ENCODE peak calls at places on chromosomes 7 and 10, in four cellular contexts. One of them, this sample, is unnamed.

GRCh38 chr10:16765532-16766365 is 51.5 kb downstream of the RSU1 start:
- DNase-seq in K562: peak
- DNase-seq in IMR-90: no peak
- DNase-seq in H1: no peak
- DNase-seq in this sample: no peak

GRCh38 chr7:13898957-13899670 is 90.4 kb downstream of the ETV1 start:
- DNase-seq in K562: no peak
- DNase-seq in IMR-90: no peak
- DNase-seq in H1: no peak
- DNase-seq in this sample: no peak

GRCh38 chr7:84112771-84113170 is 81.8 kb downstream of the SEMA3A start:
- DNase-seq in K562: no peak
- DNase-seq in IMR-90: no peak
- DNase-seq in H1: no peak
- DNase-seq in this sample: no peak

GRCh38 chr10:133021963-133022783 is 65.6 kb upstream of the ADGRA1 start:
- DNase-seq in K562: no peak
- DNase-seq in IMR-90: no peak
- DNase-seq in H1: no peak
- DNase-seq in this sample: no peak

GRCh38 chr7:81308643-81309354 is 389.9 kb upstream of the SEMA3C start:
- DNase-seq in K562: no peak
- DNase-seq in IMR-90: peak
- DNase-seq in H1: no peak
- DNase-seq in this sample: no peak

GRCh38 chr10:74586088-74586585 is 240.3 kb upstream of the KAT6B start:
- DNase-seq in K562: peak
- DNase-seq in IMR-90: peak
- DNase-seq in H1: no peak
- DNase-seq in this sample: peak

GRCh38 chr7:45626441-45627430 is 52.6 kb downstream of the ADCY1 start:
- DNase-seq in K562: no peak
- DNase-seq in IMR-90: no peak
- DNase-seq in H1: no peak
- DNase-seq in this sample: no peak

GRCh38 chr7:157089100-157089510 is 49.6 kb upstream of the UBE3C start:
- DNase-seq in K562: peak
- DNase-seq in IMR-90: no peak
- DNase-seq in H1: no peak
- DNase-seq in this sample: no peak

GRCh38 chr10:60734226-60734625 is 44.1 kb upstream of the CDK1 start:
- DNase-seq in K562: no peak
- DNase-seq in IMR-90: no peak
- DNase-seq in H1: no peak
- DNase-seq in this sample: no peak

GRCh38 chr10:101562231-101562630 is 25.8 kb downstream of the POLL start:
- DNase-seq in K562: no peak
- DNase-seq in IMR-90: no peak
- DNase-seq in H1: no peak
- DNase-seq in this sample: no peak

GRCh38 chr10:74988055-74988773 is 123.2 kb upstream of the SAMD8 start:
- DNase-seq in K562: no peak
- DNase-seq in IMR-90: peak
- DNase-seq in H1: no peak
- DNase-seq in this sample: no peak

GRCh38 chr10:101055416-101055815 is 6.4 kb upstream of the KAZALD1 start:
- DNase-seq in K562: no peak
- DNase-seq in IMR-90: no peak
- DNase-seq in H1: no peak
- DNase-seq in this sample: no peak

GRCh38 chr7:128833148-128833938 is 3.1 kb downstream of the FLNC start:
- DNase-seq in K562: peak
- DNase-seq in IMR-90: peak
- DNase-seq in H1: no peak
- DNase-seq in this sample: no peak

GRCh38 chr10:79405995-79406515 is 39.4 kb downstream of the ZCCHC24 start:
- DNase-seq in K562: no peak
- DNase-seq in IMR-90: no peak
- DNase-seq in H1: no peak
- DNase-seq in this sample: no peak

GRCh38 chr10:91340613-91341362 is 69.4 kb upstream of the HECTD2 start:
- DNase-seq in K562: no peak
- DNase-seq in IMR-90: peak
- DNase-seq in H1: no peak
- DNase-seq in this sample: no peak

GRCh38 chr10:6402349-6402709 is 177.7 kb downstream of the PRKCQ start:
- DNase-seq in K562: no peak
- DNase-seq in IMR-90: no peak
- DNase-seq in H1: no peak
- DNase-seq in this sample: no peak

GRCh38 chr10:96512524-96512991 is 1.2 kb downstream of the TLL2 start:
- DNase-seq in K562: no peak
- DNase-seq in IMR-90: peak
- DNase-seq in H1: peak
- DNase-seq in this sample: no peak

GRCh38 chr7:85593355-85593754 is 406.5 kb upstream of the SEMA3D start:
- DNase-seq in K562: no peak
- DNase-seq in IMR-90: no peak
- DNase-seq in H1: no peak
- DNase-seq in this sample: no peak

GRCh38 chr7:93717217-93717900 is 142.8 kb upstream of the CALCR start:
- DNase-seq in K562: no peak
- DNase-seq in IMR-90: no peak
- DNase-seq in H1: no peak
- DNase-seq in this sample: no peak

GRCh38 chr10:70775679-70776454 is 9.3 kb downstream of the TBATA start:
- DNase-seq in K562: no peak
- DNase-seq in IMR-90: no peak
- DNase-seq in H1: no peak
- DNase-seq in this sample: no peak

GRCh38 chr7:26912351-26912750 is 48.0 kb upstream of the SKAP2 start:
- DNase-seq in K562: no peak
- DNase-seq in IMR-90: no peak
- DNase-seq in H1: no peak
- DNase-seq in this sample: no peak

GRCh38 chr10:119287613-119287991 is 80.2 kb downstream of the GRK5 start:
- DNase-seq in K562: no peak
- DNase-seq in IMR-90: no peak
- DNase-seq in H1: no peak
- DNase-seq in this sample: no peak

GRCh38 chr7:83684928-83685327 is 36.0 kb upstream of the SEMA3E start:
- DNase-seq in K562: no peak
- DNase-seq in IMR-90: no peak
- DNase-seq in H1: peak
- DNase-seq in this sample: no peak

GRCh38 chr7:39547336-39547735 is 18.9 kb upstream of the YAE1 start:
- DNase-seq in K562: no peak
- DNase-seq in IMR-90: no peak
- DNase-seq in H1: no peak
- DNase-seq in this sample: no peak

GRCh38 chr10:83603708-83604107 is 535.6 kb upstream of the GHITM start:
- DNase-seq in K562: no peak
- DNase-seq in IMR-90: no peak
- DNase-seq in H1: no peak
- DNase-seq in this sample: peak
- TF ChIP-seq CHD1 in K562: no peak
- TF ChIP-seq CHD1 in IMR-90: no peak
- TF ChIP-seq CHD1 in H1: no peak
- TF ChIP-seq CHD1 in this sample: no peak

DNA sequence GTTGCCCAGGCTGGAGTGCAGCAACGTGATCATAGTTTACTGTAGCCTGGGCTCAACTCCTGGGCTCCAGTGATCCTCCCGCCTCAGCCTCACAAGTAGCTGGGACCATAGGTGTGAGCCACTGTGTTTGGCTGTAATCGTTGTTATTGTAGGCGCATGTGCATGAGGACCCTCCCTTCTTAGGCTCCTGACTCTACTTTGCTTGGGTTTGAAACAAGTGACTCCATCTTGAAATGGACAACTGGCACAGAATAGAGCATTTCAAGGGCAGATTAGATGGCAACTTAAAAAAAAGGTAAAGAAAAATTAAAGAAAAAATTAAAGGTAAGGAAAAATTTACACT is 15.4 kb upstream of the GIMAP8 start:
- DNase-seq in K562: no peak
- DNase-seq in IMR-90: no peak
- DNase-seq in H1: no peak
- DNase-seq in this sample: no peak
- TF ChIP-seq CHD1 in K562: no peak
- TF ChIP-seq CHD1 in IMR-90: no peak
- TF ChIP-seq CHD1 in H1: no peak
- TF ChIP-seq CHD1 in this sample: no peak

GRCh38 chr10:28790146-28790545 is 112.8 kb downstream of the BAMBI start:
- DNase-seq in K562: no peak
- DNase-seq in IMR-90: no peak
- DNase-seq in H1: no peak
- DNase-seq in this sample: no peak

GRCh38 chr10:28788252-28788651 is 110.9 kb downstream of the BAMBI start:
- DNase-seq in K562: no peak
- DNase-seq in IMR-90: no peak
- DNase-seq in H1: no peak
- DNase-seq in this sample: peak

GRCh38 chr10:28793482-28793881 is 116.2 kb downstream of the BAMBI start:
- DNase-seq in K562: no peak
- DNase-seq in IMR-90: no peak
- DNase-seq in H1: no peak
- DNase-seq in this sample: no peak

GRCh38 chr10:28785018-28785417 is 107.7 kb downstream of the BAMBI start:
- DNase-seq in K562: peak
- DNase-seq in IMR-90: no peak
- DNase-seq in H1: no peak
- DNase-seq in this sample: no peak

GRCh38 chr10:28788767-28789166 is 111.4 kb downstream of the BAMBI start:
- DNase-seq in K562: no peak
- DNase-seq in IMR-90: no peak
- DNase-seq in H1: no peak
- DNase-seq in this sample: no peak
- TF ChIP-seq CHD1 in K562: no peak
- TF ChIP-seq CHD1 in IMR-90: no peak
- TF ChIP-seq CHD1 in H1: no peak
- TF ChIP-seq CHD1 in this sample: no peak

GRCh38 chr10:116689096-116689495 is 53.3 kb downstream of the HSPA12A start:
- DNase-seq in K562: no peak
- DNase-seq in IMR-90: no peak
- DNase-seq in H1: no peak
- DNase-seq in this sample: no peak

GRCh38 chr10:116686632-116687031 is 55.7 kb downstream of the HSPA12A start:
- DNase-seq in K562: no peak
- DNase-seq in IMR-90: no peak
- DNase-seq in H1: no peak
- DNase-seq in this sample: no peak

GRCh38 chr10:116689744-116690143 is 52.6 kb downstream of the HSPA12A start:
- DNase-seq in K562: no peak
- DNase-seq in IMR-90: no peak
- DNase-seq in H1: no peak
- DNase-seq in this sample: no peak

GRCh38 chr10:116687633-116688032 is 54.7 kb downstream of the HSPA12A start:
- DNase-seq in K562: no peak
- DNase-seq in IMR-90: no peak
- DNase-seq in H1: no peak
- DNase-seq in this sample: no peak

DNA sequence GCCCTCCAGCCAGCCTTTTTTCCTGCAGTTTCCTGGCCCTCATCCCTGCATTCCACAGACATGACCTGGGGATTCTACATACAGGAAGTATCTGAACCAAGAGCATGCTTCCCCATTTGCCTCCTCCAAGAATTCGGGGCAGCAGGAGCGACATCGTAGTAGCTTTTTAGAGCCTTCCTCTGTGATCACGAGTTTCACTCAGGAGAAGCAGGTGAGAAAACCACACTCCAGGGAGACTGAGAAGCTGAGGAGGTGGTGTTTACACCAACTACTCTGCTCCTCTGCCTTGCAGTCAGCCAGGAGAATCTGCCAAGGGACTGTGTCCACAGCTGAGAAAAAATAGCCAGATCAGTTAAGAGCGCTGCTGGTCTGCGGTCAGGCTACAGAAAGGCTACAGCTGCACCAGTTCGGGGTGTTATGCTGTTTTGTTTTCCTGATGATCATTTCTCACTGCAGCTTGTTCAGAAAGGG is 54.1 kb downstream of the HSPA12A start:
- DNase-seq in K562: no peak
- DNase-seq in IMR-90: peak
- DNase-seq in H1: no peak
- DNase-seq in this sample: no peak
- TF ChIP-seq CHD1 in K562: no peak
- TF ChIP-seq CHD1 in IMR-90: no peak
- TF ChIP-seq CHD1 in H1: no peak
- TF ChIP-seq CHD1 in this sample: no peak

DNA sequence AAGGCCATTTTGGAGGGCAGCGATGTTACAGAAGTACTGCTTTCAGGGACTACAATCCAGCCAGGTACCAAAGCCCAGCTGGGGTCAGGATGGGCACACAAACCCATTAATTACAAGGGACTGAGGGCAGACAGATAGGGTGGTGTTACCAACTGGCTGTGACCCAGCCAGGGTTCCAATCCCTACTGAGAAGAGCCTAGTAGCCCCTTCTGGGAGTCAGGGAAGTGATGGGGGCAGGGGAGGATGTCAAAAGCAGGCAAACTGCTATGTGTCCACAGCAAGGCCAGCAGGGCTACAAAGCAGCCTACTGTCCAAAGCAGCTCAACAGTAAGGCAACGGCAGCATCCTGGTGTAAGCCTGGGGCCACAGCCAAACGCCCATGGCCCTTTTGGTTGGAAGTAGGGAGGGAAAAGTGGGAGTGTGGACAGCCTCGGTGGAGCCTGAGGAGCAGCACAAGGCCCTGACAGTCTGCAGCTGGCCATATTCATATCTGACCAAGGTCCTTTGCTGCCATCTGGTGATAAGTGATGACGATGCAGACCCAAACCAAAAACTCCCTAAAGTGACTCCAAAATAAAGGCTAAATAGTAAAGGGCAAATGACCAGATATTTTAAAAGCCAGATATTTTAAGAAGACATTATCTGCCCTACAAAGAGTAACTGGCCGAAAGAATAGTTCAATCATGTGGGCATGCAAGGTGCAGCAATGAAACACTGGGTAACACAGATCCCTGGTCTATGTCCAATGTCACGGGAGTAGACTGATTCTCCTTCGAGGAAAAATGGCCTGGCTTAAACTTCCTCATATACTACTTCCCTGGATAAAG is 56.9 kb downstream of the XPNPEP1 start:
- DNase-seq in K562: peak
- DNase-seq in IMR-90: peak
- DNase-seq in H1: no peak
- DNase-seq in this sample: no peak
- TF ChIP-seq CHD1 in K562: no peak
- TF ChIP-seq CHD1 in IMR-90: no peak
- TF ChIP-seq CHD1 in H1: no peak
- TF ChIP-seq CHD1 in this sample: no peak

DNA sequence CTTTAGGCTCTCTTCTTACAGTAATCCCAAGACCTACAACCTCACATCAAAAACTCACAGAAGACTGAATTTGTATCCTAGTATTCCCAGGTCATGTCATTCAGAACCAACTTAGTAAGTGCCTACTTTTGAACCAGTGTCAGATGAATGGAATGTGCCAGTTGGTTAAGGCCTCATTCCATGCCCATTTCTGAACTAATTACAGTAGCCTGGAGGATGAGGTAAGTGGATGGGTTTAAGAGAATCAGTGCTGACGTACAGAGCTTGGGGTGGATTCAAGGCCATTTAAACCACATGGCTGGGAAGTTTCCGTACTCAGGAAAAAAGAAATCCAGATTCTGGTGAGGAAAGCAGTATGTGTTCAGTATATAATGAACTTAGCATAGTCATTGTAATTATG is 21.9 kb upstream of the FOXP2 start:
- DNase-seq in K562: no peak
- DNase-seq in IMR-90: no peak
- DNase-seq in H1: no peak
- DNase-seq in this sample: no peak
- TF ChIP-seq CHD1 in K562: no peak
- TF ChIP-seq CHD1 in IMR-90: no peak
- TF ChIP-seq CHD1 in H1: no peak
- TF ChIP-seq CHD1 in this sample: no peak

This sample was measured in GM12878.